ENCODE peak calls at places on chromosomes 5 and 9, in nine cellular contexts. R is GM12865; G is ELR; A is glutamatergic neuron; B is upper lobe of right lung; T is stimulated activated naive CD4-positive, alpha-beta T cell; Y is mesothelial cell of epicardium; L is stimulated activated CD4-positive, alpha-beta T cell treated with anti-CD3 and anti-CD28 coated beads, Interleukin-15, amount 100 ng/mL, for 24 hours; D is stimulated activated CD8-positive, alpha-beta memory T cell treated with anti-CD3 and anti-CD28 coated beads, Interleukin-2, amount 100 ng/mL, for 1 hour. I is an unnamed sample.

GRCh38 chr9:81108391-81108790 is 581.0 kb downstream of the TLE1 start:
- DNase-seq in B (no peak), T (no peak), D (no peak), A (no peak), R (no peak), Y (no peak), L (no peak), G (peak), I (no peak)

GRCh38 chr9:127611796-127612790 is at the start of gene STXBP1:
- DNase-seq in T (peak), B (peak), R (peak), G (peak), A (peak), Y (peak), D (peak), L (peak), I (peak)

GRCh38 chr9:108021311-108021710 is 531.7 kb upstream of the KLF4 start:
- DNase-seq in R (no peak), L (no peak), T (no peak), Y (no peak), D (no peak), A (no peak), B (no peak), G (peak), I (no peak)

GRCh38 chr9:116190997-116191396 is 37.4 kb downstream of the PAPPA start:
- DNase-seq in R (no peak), A (no peak), T (no peak), G (peak), B (no peak), Y (no peak), L (no peak), D (no peak), I (no peak)

GRCh38 chr9:77885104-77885672 is 146.4 kb downstream of the GNAQ start:
- DNase-seq in G (no peak), A (no peak), B (no peak), L (no peak), T (no peak), R (no peak), Y (no peak), D (no peak), I (no peak)

GRCh38 chr5:167254150-167254549 is 1037.3 kb upstream of the WWC1 start:
- DNase-seq in B (no peak), L (no peak), Y (no peak), G (no peak), R (no peak), A (no peak), T (no peak), D (no peak), I (no peak)

GRCh38 chr5:33445808-33446207 is 5.0 kb downstream of the TARS1 start:
- DNase-seq in G (no peak), B (no peak), R (no peak), T (no peak), A (no peak), L (no peak), Y (no peak), D (no peak), I (no peak)

GRCh38 chr9:91825422-91825821 is 124.6 kb downstream of the ROR2 start:
- DNase-seq in T (no peak), G (peak), L (no peak), B (no peak), A (no peak), D (no peak), Y (no peak), R (no peak), I (no peak)

GRCh38 chr5:177431317-177432142 is 5.1 kb downstream of the GRK6 start:
- DNase-seq in L (peak), B (peak), G (no peak), T (peak), D (peak), A (no peak), R (peak), Y (no peak), I (peak)

GRCh38 chr5:32231241-32231640 is 57.1 kb upstream of the GOLPH3 start:
- DNase-seq in G (no peak), L (no peak), R (no peak), D (no peak), B (no peak), A (no peak), T (no peak), Y (no peak), I (no peak)

GRCh38 chr9:84394036-84394435 is 53.5 kb upstream of the SLC28A3 start:
- DNase-seq in B (no peak), R (no peak), T (no peak), L (no peak), D (no peak), G (no peak), Y (no peak), A (no peak), I (no peak)

GRCh38 chr9:38352716-38353334 is 39.7 kb upstream of the ALDH1B1 start:
- DNase-seq in Y (no peak), B (no peak), D (no peak), T (no peak), R (no peak), L (no peak), G (no peak), A (no peak), I (no peak)

GRCh38 chr5:157253547-157253946 is 12.4 kb upstream of the CYFIP2 start:
- DNase-seq in A (peak), R (peak), G (peak), T (no peak), L (no peak), Y (no peak), D (no peak), B (no peak), I (peak)

GRCh38 chr9:108156270-108156998 is 666.9 kb upstream of the KLF4 start:
- DNase-seq in B (no peak), T (no peak), L (no peak), A (no peak), G (peak), D (no peak), Y (no peak), R (peak), I (no peak)